ENCODE peak calls at places on chromosome 15, in seven cellular contexts. One of them, this sample, is unnamed.

GRCh38 chr15:70589221-70589620 is 174.1 kb downstream of the UACA start:
- DNase-seq in head of caudate nucleus: no peak
- DNase-seq in NCI-H1417: no peak
- DNase-seq in neural crest cell: no peak
- DNase-seq in AG08396: peak; percentile 71
- DNase-seq in activated CD4-positive, alpha-beta T cell treated with anti-CD3 and anti-CD28 coated beads, Interleukin-2, amount 50 U/mL, for 24 hours: no peak
- DNase-seq in NCI-H2081: no peak
- DNase-seq in this sample: no peak

GRCh38 chr15:62881056-62881455 is 161.5 kb upstream of the TPM1 start:
- DNase-seq in head of caudate nucleus: no peak
- DNase-seq in NCI-H1417: no peak
- DNase-seq in neural crest cell: no peak
- DNase-seq in AG08396: no peak
- DNase-seq in activated CD4-positive, alpha-beta T cell treated with anti-CD3 and anti-CD28 coated beads, Interleukin-2, amount 50 U/mL, for 24 hours: no peak
- DNase-seq in NCI-H2081: no peak
- DNase-seq in this sample: no peak

GRCh38 chr15:90625037-90625436 is 92.1 kb upstream of the BLM start:
- DNase-seq in head of caudate nucleus: no peak
- DNase-seq in NCI-H1417: no peak
- DNase-seq in neural crest cell: no peak
- DNase-seq in AG08396: no peak
- DNase-seq in activated CD4-positive, alpha-beta T cell treated with anti-CD3 and anti-CD28 coated beads, Interleukin-2, amount 50 U/mL, for 24 hours: no peak
- DNase-seq in NCI-H2081: no peak
- DNase-seq in this sample: no peak

GRCh38 chr15:67177750-67178149 is 76.7 kb downstream of the AAGAB start:
- DNase-seq in head of caudate nucleus: no peak
- DNase-seq in NCI-H1417: no peak
- DNase-seq in neural crest cell: no peak
- DNase-seq in AG08396: peak; percentile 29
- DNase-seq in activated CD4-positive, alpha-beta T cell treated with anti-CD3 and anti-CD28 coated beads, Interleukin-2, amount 50 U/mL, for 24 hours: no peak
- DNase-seq in NCI-H2081: no peak
- DNase-seq in this sample: no peak

GRCh38 chr15:40047413-40048154 is 8.6 kb upstream of the SRP14 start:
- DNase-seq in head of caudate nucleus: peak; percentile 65
- DNase-seq in NCI-H1417: peak; percentile 17
- DNase-seq in neural crest cell: no peak
- DNase-seq in AG08396: peak; percentile 59
- DNase-seq in activated CD4-positive, alpha-beta T cell treated with anti-CD3 and anti-CD28 coated beads, Interleukin-2, amount 50 U/mL, for 24 hours: no peak
- DNase-seq in NCI-H2081: peak; percentile 81
- DNase-seq in this sample: no peak

GRCh38 chr15:97598353-97598798 is 362.1 kb upstream of the ARRDC4 start:
- DNase-seq in head of caudate nucleus: no peak
- DNase-seq in NCI-H1417: peak; percentile 66
- DNase-seq in neural crest cell: no peak
- DNase-seq in AG08396: no peak
- DNase-seq in activated CD4-positive, alpha-beta T cell treated with anti-CD3 and anti-CD28 coated beads, Interleukin-2, amount 50 U/mL, for 24 hours: no peak
- DNase-seq in NCI-H2081: peak; percentile 15
- DNase-seq in this sample: no peak

GRCh38 chr15:68425428-68426060 is 6.4 kb downstream of the ITGA11 start:
- DNase-seq in head of caudate nucleus: no peak
- DNase-seq in NCI-H1417: no peak
- DNase-seq in neural crest cell: no peak
- DNase-seq in AG08396: no peak
- DNase-seq in activated CD4-positive, alpha-beta T cell treated with anti-CD3 and anti-CD28 coated beads, Interleukin-2, amount 50 U/mL, for 24 hours: no peak
- DNase-seq in NCI-H2081: no peak
- DNase-seq in this sample: no peak

GRCh38 chr15:27805261-27806220 is 293.6 kb downstream of the OCA2 start:
- DNase-seq in head of caudate nucleus: no peak
- DNase-seq in NCI-H1417: no peak
- DNase-seq in neural crest cell: no peak
- DNase-seq in AG08396: no peak
- DNase-seq in activated CD4-positive, alpha-beta T cell treated with anti-CD3 and anti-CD28 coated beads, Interleukin-2, amount 50 U/mL, for 24 hours: no peak
- DNase-seq in NCI-H2081: no peak
- DNase-seq in this sample: no peak

GRCh38 chr15:75358771-75359536 is 9.5 kb downstream of the MAN2C1 start:
- DNase-seq in head of caudate nucleus: no peak
- DNase-seq in NCI-H1417: no peak
- DNase-seq in neural crest cell: no peak
- DNase-seq in AG08396: no peak
- DNase-seq in activated CD4-positive, alpha-beta T cell treated with anti-CD3 and anti-CD28 coated beads, Interleukin-2, amount 50 U/mL, for 24 hours: no peak
- DNase-seq in NCI-H2081: no peak
- DNase-seq in this sample: no peak

GRCh38 chr15:100803158-100803440 is 76.5 kb upstream of the ALDH1A3 start:
- DNase-seq in head of caudate nucleus: no peak
- DNase-seq in NCI-H1417: no peak
- DNase-seq in neural crest cell: no peak
- DNase-seq in AG08396: no peak
- DNase-seq in activated CD4-positive, alpha-beta T cell treated with anti-CD3 and anti-CD28 coated beads, Interleukin-2, amount 50 U/mL, for 24 hours: no peak
- DNase-seq in NCI-H2081: no peak
- DNase-seq in this sample: no peak

GRCh38 chr15:79172032-79172481 is 81.5 kb upstream of the RASGRF1 start:
- DNase-seq in head of caudate nucleus: no peak
- DNase-seq in NCI-H1417: no peak
- DNase-seq in neural crest cell: no peak
- DNase-seq in AG08396: no peak
- DNase-seq in activated CD4-positive, alpha-beta T cell treated with anti-CD3 and anti-CD28 coated beads, Interleukin-2, amount 50 U/mL, for 24 hours: no peak
- DNase-seq in NCI-H2081: no peak
- DNase-seq in this sample: no peak

GRCh38 chr15:57323806-57324589 is 52.3 kb upstream of the CGNL1 start:
- DNase-seq in head of caudate nucleus: peak; percentile 83
- DNase-seq in NCI-H1417: peak; percentile 49
- DNase-seq in neural crest cell: no peak
- DNase-seq in AG08396: no peak
- DNase-seq in activated CD4-positive, alpha-beta T cell treated with anti-CD3 and anti-CD28 coated beads, Interleukin-2, amount 50 U/mL, for 24 hours: no peak
- DNase-seq in NCI-H2081: peak; percentile 25
- DNase-seq in this sample: no peak

GRCh38 chr15:67024322-67024997 is 40.9 kb upstream of the SMAD3 start:
- DNase-seq in head of caudate nucleus: peak; percentile 86
- DNase-seq in NCI-H1417: no peak
- DNase-seq in neural crest cell: no peak
- DNase-seq in AG08396: peak; percentile 86
- DNase-seq in activated CD4-positive, alpha-beta T cell treated with anti-CD3 and anti-CD28 coated beads, Interleukin-2, amount 50 U/mL, for 24 hours: no peak
- DNase-seq in NCI-H2081: no peak
- DNase-seq in this sample: peak; percentile 35

GRCh38 chr15:90099072-90099867 is 3.0 kb downstream of the IDH2 start:
- DNase-seq in head of caudate nucleus: no peak
- DNase-seq in NCI-H1417: no peak
- DNase-seq in neural crest cell: no peak
- DNase-seq in AG08396: no peak
- DNase-seq in activated CD4-positive, alpha-beta T cell treated with anti-CD3 and anti-CD28 coated beads, Interleukin-2, amount 50 U/mL, for 24 hours: no peak
- DNase-seq in NCI-H2081: no peak
- DNase-seq in this sample: no peak

GRCh38 chr15:38905634-38906033 is 341.0 kb upstream of the RASGRP1 start:
- DNase-seq in head of caudate nucleus: no peak
- DNase-seq in NCI-H1417: no peak
- DNase-seq in neural crest cell: no peak
- DNase-seq in AG08396: no peak
- DNase-seq in activated CD4-positive, alpha-beta T cell treated with anti-CD3 and anti-CD28 coated beads, Interleukin-2, amount 50 U/mL, for 24 hours: no peak
- DNase-seq in NCI-H2081: no peak
- DNase-seq in this sample: no peak

GRCh38 chr15:70806992-70807712 is 43.8 kb upstream of the UACA start:
- DNase-seq in head of caudate nucleus: peak; percentile 55
- DNase-seq in NCI-H1417: no peak
- DNase-seq in neural crest cell: no peak
- DNase-seq in AG08396: no peak
- DNase-seq in activated CD4-positive, alpha-beta T cell treated with anti-CD3 and anti-CD28 coated beads, Interleukin-2, amount 50 U/mL, for 24 hours: no peak
- DNase-seq in NCI-H2081: no peak
- DNase-seq in this sample: no peak

GRCh38 chr15:74651251-74651741 is 35.7 kb downstream of the CLK3 start:
- DNase-seq in head of caudate nucleus: no peak
- DNase-seq in NCI-H1417: no peak
- DNase-seq in neural crest cell: no peak
- DNase-seq in AG08396: no peak
- DNase-seq in activated CD4-positive, alpha-beta T cell treated with anti-CD3 and anti-CD28 coated beads, Interleukin-2, amount 50 U/mL, for 24 hours: no peak
- DNase-seq in NCI-H2081: peak; percentile 97
- DNase-seq in this sample: no peak

GRCh38 chr15:69296606-69297005 is 2.1 kb upstream of the PAQR5 start:
- DNase-seq in head of caudate nucleus: no peak
- DNase-seq in NCI-H1417: no peak
- DNase-seq in neural crest cell: no peak
- DNase-seq in AG08396: no peak
- DNase-seq in activated CD4-positive, alpha-beta T cell treated with anti-CD3 and anti-CD28 coated beads, Interleukin-2, amount 50 U/mL, for 24 hours: no peak
- DNase-seq in NCI-H2081: no peak
- DNase-seq in this sample: no peak

GRCh38 chr15:80614711-80615360 is 80.3 kb upstream of the ABHD17C start:
- DNase-seq in head of caudate nucleus: no peak
- DNase-seq in NCI-H1417: no peak
- DNase-seq in neural crest cell: no peak
- DNase-seq in AG08396: no peak
- DNase-seq in activated CD4-positive, alpha-beta T cell treated with anti-CD3 and anti-CD28 coated beads, Interleukin-2, amount 50 U/mL, for 24 hours: no peak
- DNase-seq in NCI-H2081: no peak
- DNase-seq in this sample: no peak

GRCh38 chr15:68335251-68335650 is 57.7 kb downstream of the FEM1B start:
- DNase-seq in head of caudate nucleus: peak; percentile 41
- DNase-seq in NCI-H1417: no peak
- DNase-seq in neural crest cell: no peak
- DNase-seq in AG08396: no peak
- DNase-seq in activated CD4-positive, alpha-beta T cell treated with anti-CD3 and anti-CD28 coated beads, Interleukin-2, amount 50 U/mL, for 24 hours: no peak
- DNase-seq in NCI-H2081: peak; percentile 94
- DNase-seq in this sample: peak; percentile 55

GRCh38 chr15:62748175-62748574 is 294.4 kb upstream of the TPM1 start:
- DNase-seq in head of caudate nucleus: no peak
- DNase-seq in NCI-H1417: no peak
- DNase-seq in neural crest cell: no peak
- DNase-seq in AG08396: no peak
- DNase-seq in activated CD4-positive, alpha-beta T cell treated with anti-CD3 and anti-CD28 coated beads, Interleukin-2, amount 50 U/mL, for 24 hours: no peak
- DNase-seq in NCI-H2081: no peak
- DNase-seq in this sample: no peak

GRCh38 chr15:69509131-69509530 is 56.5 kb downstream of the RPLP1 start:
- DNase-seq in head of caudate nucleus: no peak
- DNase-seq in NCI-H1417: no peak
- DNase-seq in neural crest cell: no peak
- DNase-seq in AG08396: peak; percentile 24
- DNase-seq in activated CD4-positive, alpha-beta T cell treated with anti-CD3 and anti-CD28 coated beads, Interleukin-2, amount 50 U/mL, for 24 hours: no peak
- DNase-seq in NCI-H2081: no peak
- DNase-seq in this sample: no peak

GRCh38 chr15:29849716-29850115 is 27.4 kb upstream of the TJP1 start:
- DNase-seq in head of caudate nucleus: no peak
- DNase-seq in NCI-H1417: no peak
- DNase-seq in neural crest cell: no peak
- DNase-seq in AG08396: no peak
- DNase-seq in activated CD4-positive, alpha-beta T cell treated with anti-CD3 and anti-CD28 coated beads, Interleukin-2, amount 50 U/mL, for 24 hours: no peak
- DNase-seq in NCI-H2081: no peak
- DNase-seq in this sample: no peak

GRCh38 chr15:66404532-66404931 is 17.8 kb downstream of the MAP2K1 start:
- DNase-seq in head of caudate nucleus: no peak
- DNase-seq in NCI-H1417: no peak
- DNase-seq in neural crest cell: no peak
- DNase-seq in AG08396: no peak
- DNase-seq in activated CD4-positive, alpha-beta T cell treated with anti-CD3 and anti-CD28 coated beads, Interleukin-2, amount 50 U/mL, for 24 hours: no peak
- DNase-seq in NCI-H2081: no peak
- DNase-seq in this sample: no peak